ENCODE peak calls at places on chromosomes 16 and 17, in five cellular contexts. Q is HepG2, Z is psoas muscle, K is NCI-H1436, D is A549. Y is an unnamed sample.

GRCh38 chr17:10457952-10458351 is 11.4 kb downstream of the MYH4 start:
- DNase-seq in Q (no peak), Z (no peak), D (no peak), K (no peak), Y (no peak)

GRCh38 chr16:73949574-73950348 is 346.9 kb upstream of the PSMD7 start:
- DNase-seq in K (no peak), Z (no peak), D (no peak), Q (no peak), Y (no peak)

GRCh38 chr17:48722201-48722907 is at the start of gene PRAC1:
- DNase-seq in K (no peak), Z (no peak), D (no peak), Q (no peak), Y (no peak)

GRCh38 chr16:30166202-30166902 is 17.1 kb upstream of the CORO1A start:
- DNase-seq in K (no peak), D (no peak), Z (no peak), Q (no peak), Y (no peak)

GRCh38 chr17:72945468-72945867 is 147.0 kb downstream of the SLC39A11 start:
- DNase-seq in D (no peak), K (peak; percentile 37), Z (no peak), Q (no peak), Y (no peak)

GRCh38 chr16:59274141-59274540 is 540.0 kb upstream of the GOT2 start:
- DNase-seq in Q (no peak), Z (no peak), D (no peak), K (no peak), Y (no peak)

GRCh38 chr17:78997231-78997741 is 12.3 kb downstream of the CANT1 start:
- DNase-seq in K (no peak), Z (no peak), Q (no peak), D (no peak), Y (no peak)

GRCh38 chr16:84930298-84931106 is 80.8 kb downstream of the ZDHHC7 start:
- DNase-seq in D (no peak), Q (no peak), K (no peak), Z (no peak), Y (no peak)

GRCh38 chr16:64615647-64616280 is 506.1 kb downstream of the CDH11 start:
- DNase-seq in D (no peak), Z (no peak), K (no peak), Q (no peak), Y (no peak)

GRCh38 chr16:19833581-19833980 is 51.1 kb downstream of the GPRC5B start:
- DNase-seq in D (no peak), Q (no peak), K (no peak), Z (no peak), Y (no peak)

GRCh38 chr17:76452102-76452645 is 778 bp downstream of the UBE2O start:
- DNase-seq in K (no peak), D (no peak), Z (no peak), Q (no peak), Y (no peak)

GRCh38 chr17:48131216-48131824 is 23.8 kb downstream of the SNX11 start:
- DNase-seq in D (peak; percentile 87), Z (no peak), Q (peak; percentile 74), K (peak; percentile 86), Y (peak; percentile 53)

GRCh38 chr16:2981177-2981898 is 1.1 kb upstream of the PKMYT1 start:
- DNase-seq in D (no peak), K (no peak), Q (peak; percentile 72), Z (no peak), Y (no peak)

GRCh38 chr16:50295541-50296132 is 29.3 kb downstream of the ADCY7 start:
- DNase-seq in D (no peak), Q (no peak), Z (no peak), K (no peak), Y (no peak)

GRCh38 chr17:27807567-27808470 is 7.5 kb upstream of the NOS2 start:
- DNase-seq in Z (no peak), K (peak; percentile 79), D (no peak), Q (no peak), Y (no peak)

GRCh38 chr16:29025218-29025617 is 40.4 kb downstream of the LAT start:
- DNase-seq in K (no peak), Q (no peak), D (no peak), Z (no peak), Y (no peak)

GRCh38 chr16:8686031-8686621 is 11.7 kb downstream of the ABAT start:
- DNase-seq in D (no peak), Z (no peak), Q (no peak), K (no peak), Y (no peak)

GRCh38 chr16:87487361-87487924 is 5.4 kb downstream of the ZCCHC14 start:
- DNase-seq in Z (peak; percentile 61), Q (peak; percentile 97), K (peak; percentile 40), D (no peak), Y (no peak)

GRCh38 chr17:14471052-14471451 is 170.2 kb downstream of the HS3ST3B1 start:
- DNase-seq in Z (no peak), Q (peak; percentile 89), D (peak; percentile 50), K (no peak), Y (peak; percentile 30)

GRCh38 chr16:85200471-85201278 is 88.4 kb upstream of the CIBAR2 start:
- DNase-seq in Q (peak; percentile 56), K (no peak), Z (no peak), D (no peak), Y (no peak)

GRCh38 chr16:8889893-8890548 is 7.9 kb downstream of the LITAFD start:
- DNase-seq in D (no peak), Q (no peak), Z (no peak), K (no peak), Y (no peak)

GRCh38 chr16:4783251-4783950 is 4.7 kb downstream of the SEPTIN12 start:
- DNase-seq in K (no peak), Z (no peak), Q (no peak), D (no peak), Y (no peak)

GRCh38 chr17:17514361-17514992 is 18.3 kb upstream of the RASD1 start:
- DNase-seq in Z (peak; percentile 9), Q (no peak), K (no peak), D (no peak), Y (no peak)

GRCh38 chr17:14838567-14838966 is 426.6 kb downstream of the PMP22 start:
- DNase-seq in D (no peak), Z (no peak), K (no peak), Q (no peak), Y (no peak)

GRCh38 chr16:71645450-71645849 is 19.5 kb downstream of the MARVELD3 start:
- DNase-seq in K (no peak), D (peak; percentile 70), Z (no peak), Q (peak; percentile 67), Y (peak; percentile 22)

GRCh38 chr17:47713980-47714689 is 18.9 kb upstream of the TBX21 start:
- DNase-seq in Q (no peak), D (no peak), K (no peak), Z (no peak), Y (no peak)

GRCh38 chr17:332023-332422 is 20.6 kb downstream of the RPH3AL start:
- DNase-seq in K (no peak), Z (peak; percentile 41), D (no peak), Q (no peak), Y (no peak)

GRCh38 chr17:50050431-50051032 is 5.4 kb upstream of the ITGA3 start:
- DNase-seq in Z (no peak), D (no peak), Q (no peak), K (no peak), Y (no peak)

GRCh38 chr16:89261691-89262563 is 44.4 kb downstream of the ZNF778 start:
- DNase-seq in D (no peak), K (no peak), Q (peak; percentile 62), Z (no peak), Y (no peak)

GRCh38 chr16:4944333-4945281 is 7.7 kb upstream of the PPL start:
- DNase-seq in K (peak; percentile 66), D (peak; percentile 89), Q (peak; percentile 98), Z (peak; percentile 91), Y (peak; percentile 84)

GRCh38 chr17:50501054-50501453 is 7.2 kb upstream of the MYCBPAP start:
- DNase-seq in Q (peak; percentile 73), Z (no peak), K (no peak), D (no peak), Y (no peak)

GRCh38 chr16:29029168-29029994 is 44.5 kb downstream of the LAT start:
- DNase-seq in Z (peak; percentile 25), Q (no peak), K (no peak), D (peak; percentile 25), Y (no peak)

GRCh38 chr16:80948886-80949502 is 57.7 kb downstream of the CMC2 start:
- DNase-seq in K (no peak), D (no peak), Z (peak; percentile 54), Q (peak; percentile 62), Y (no peak)

GRCh38 chr17:66982011-66982508 is 17.6 kb downstream of the CACNG4 start:
- DNase-seq in D (no peak), Z (no peak), Q (no peak), K (no peak), Y (no peak)

GRCh38 chr16:73418051-73418450 is 370.1 kb upstream of the ZFHX3 start:
- DNase-seq in Q (no peak), Z (no peak), K (no peak), D (no peak), Y (no peak)

GRCh38 chr16:87149051-87149450 is 168.1 kb downstream of the C16orf95 start:
- DNase-seq in D (no peak), Z (no peak), Q (no peak), K (no peak), Y (no peak)

GRCh38 chr16:10878328-10878643 is 1.3 kb downstream of the CIITA start:
- DNase-seq in D (no peak), Q (no peak), K (no peak), Z (no peak), Y (no peak)

GRCh38 chr17:28227278-28228108 is 91.5 kb upstream of the TMEM97 start:
- DNase-seq in Q (no peak), K (peak; percentile 91), Z (peak; percentile 27), D (peak; percentile 94), Y (no peak)

GRCh38 chr16:87765473-87765775 is 362 bp downstream of the KLHDC4 start:
- DNase-seq in Q (no peak), D (no peak), Z (no peak), K (no peak), Y (no peak)

GRCh38 chr16:89367538-89368059 is 122.8 kb downstream of the ANKRD11 start:
- DNase-seq in D (no peak), Q (no peak), Z (no peak), K (no peak), Y (no peak)